ENCODE peak calls at places on chromosomes 5 and 9, in seven cellular contexts. I is body of pancreas, R is hepatocyte, V is mammary epithelial cell, H is IMR-90, Z is right lobe of liver, C is A549. K is an unnamed sample.

GRCh38 chr5:168851902-168852321 is 272.7 kb upstream of the PANK3 start:
- DNase-seq in I (no peak), R (peak; percentile 50), V (peak; percentile 91), H (no peak), Z (no peak), C (no peak), K (no peak)

GRCh38 chr9:137351781-137352501 is 49.9 kb upstream of the NRARP start:
- DNase-seq in I (no peak), R (no peak), V (no peak), H (no peak), Z (no peak), C (no peak), K (no peak)

GRCh38 chr5:13746026-13746425 is 198.5 kb downstream of the DNAH5 start:
- DNase-seq in I (no peak), R (no peak), V (peak; percentile 31), H (peak; percentile 49), Z (no peak), C (no peak), K (no peak)

GRCh38 chr9:115945009-115945431 is 208.6 kb upstream of the PAPPA start:
- DNase-seq in I (no peak), R (peak; percentile 25), V (no peak), H (peak; percentile 20), Z (no peak), C (peak; percentile 38), K (peak; percentile 66)

GRCh38 chr9:13171261-13171660 is 108.2 kb downstream of the MPDZ start:
- DNase-seq in I (no peak), R (no peak), V (no peak), H (peak; percentile 21), Z (no peak), C (no peak), K (no peak)

GRCh38 chr5:71839049-71839834 is 120.2 kb downstream of the CARTPT start:
- DNase-seq in I (no peak), R (no peak), V (no peak), H (no peak), Z (no peak), C (no peak), K (no peak)

GRCh38 chr9:93305497-93306020 is 121.6 kb downstream of the WNK2 start:
- DNase-seq in I (peak; percentile 67), R (no peak), V (no peak), H (no peak), Z (no peak), C (no peak), K (no peak)

GRCh38 chr5:108753331-108753730 is 5.6 kb downstream of the FER start:
- DNase-seq in I (no peak), R (no peak), V (peak; percentile 36), H (no peak), Z (no peak), C (no peak), K (no peak)

GRCh38 chr9:35605336-35606137 is 475 bp downstream of the TESK1 start:
- DNase-seq in I (peak; percentile 25), R (peak; percentile 52), V (peak; percentile 33), H (no peak), Z (peak; percentile 45), C (peak; percentile 69), K (peak; percentile 54)

GRCh38 chr5:415928-416635 is 26.9 kb upstream of the EXOC3 start:
- DNase-seq in I (no peak), R (no peak), V (no peak), H (no peak), Z (no peak), C (no peak), K (no peak)

GRCh38 chr5:97998946-97999345 is 774.5 kb upstream of the RGMB start:
- DNase-seq in I (no peak), R (no peak), V (no peak), H (peak; percentile 47), Z (no peak), C (no peak), K (no peak)

GRCh38 chr9:13027834-13028233 is 251.7 kb downstream of the MPDZ start:
- DNase-seq in I (no peak), R (no peak), V (no peak), H (no peak), Z (no peak), C (no peak), K (no peak)

GRCh38 chr9:128946544-128946943 is 859 bp downstream of the DOLK start:
- DNase-seq in I (no peak), R (no peak), V (no peak), H (no peak), Z (no peak), C (no peak), K (no peak)

GRCh38 chr5:68032240-68032762 is 183.3 kb upstream of the PIK3R1 start:
- DNase-seq in I (no peak), R (no peak), V (no peak), H (no peak), Z (no peak), C (no peak), K (no peak)

GRCh38 chr5:68026092-68026910 is 189.3 kb upstream of the PIK3R1 start:
- DNase-seq in I (no peak), R (no peak), V (no peak), H (no peak), Z (no peak), C (no peak), K (no peak)

GRCh38 chr5:68024426-68024825 is 191.1 kb upstream of the PIK3R1 start:
- DNase-seq in I (no peak), R (no peak), V (no peak), H (no peak), Z (no peak), C (no peak), K (no peak)

GRCh38 chr5:68028131-68028727 is 187.3 kb upstream of the PIK3R1 start:
- DNase-seq in I (no peak), R (no peak), V (peak; percentile 22), H (no peak), Z (no peak), C (no peak), K (no peak)

GRCh38 chr5:68027519-68027918 is 188.0 kb upstream of the PIK3R1 start:
- DNase-seq in I (no peak), R (peak; percentile 45), V (no peak), H (peak; percentile 77), Z (no peak), C (no peak), K (no peak)
- H3K27ac ChIP-seq in I (no peak overlapping the region), R (peak overlapping the region; percentile 69), V (no peak overlapping the region), H (no peak overlapping the region), Z (no peak overlapping the region), C (no peak overlapping the region), K (no peak overlapping the region)

DNA sequence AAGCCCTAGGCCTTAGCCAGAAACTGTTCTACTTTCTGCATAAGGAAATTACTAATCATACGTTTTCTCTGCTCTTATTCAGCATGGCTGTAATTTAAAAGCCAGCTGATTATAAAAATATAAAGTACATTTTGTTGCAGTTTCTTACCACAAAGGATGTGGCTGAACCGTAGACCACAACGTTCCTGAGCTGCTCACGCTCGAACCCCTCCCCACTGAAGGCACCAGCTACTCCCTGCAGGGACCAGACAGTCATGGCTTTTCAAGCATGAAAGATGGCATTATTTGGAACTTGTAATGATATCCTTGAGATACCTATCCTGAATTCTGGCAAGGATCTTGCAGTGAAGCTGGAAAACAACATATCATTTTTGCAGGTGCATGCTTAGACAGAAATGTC is 91.8 kb upstream of the DMRT1 start:
- DNase-seq in I (no peak), R (no peak), V (peak; percentile 21), H (no peak), Z (no peak), C (no peak), K (no peak)
- H3K27ac ChIP-seq in I (no peak overlapping the region), R (no peak overlapping the region), V (peak overlapping the region; percentile 92), H (no peak overlapping the region), Z (no peak overlapping the region), C (no peak overlapping the region), K (no peak overlapping the region)

DNA sequence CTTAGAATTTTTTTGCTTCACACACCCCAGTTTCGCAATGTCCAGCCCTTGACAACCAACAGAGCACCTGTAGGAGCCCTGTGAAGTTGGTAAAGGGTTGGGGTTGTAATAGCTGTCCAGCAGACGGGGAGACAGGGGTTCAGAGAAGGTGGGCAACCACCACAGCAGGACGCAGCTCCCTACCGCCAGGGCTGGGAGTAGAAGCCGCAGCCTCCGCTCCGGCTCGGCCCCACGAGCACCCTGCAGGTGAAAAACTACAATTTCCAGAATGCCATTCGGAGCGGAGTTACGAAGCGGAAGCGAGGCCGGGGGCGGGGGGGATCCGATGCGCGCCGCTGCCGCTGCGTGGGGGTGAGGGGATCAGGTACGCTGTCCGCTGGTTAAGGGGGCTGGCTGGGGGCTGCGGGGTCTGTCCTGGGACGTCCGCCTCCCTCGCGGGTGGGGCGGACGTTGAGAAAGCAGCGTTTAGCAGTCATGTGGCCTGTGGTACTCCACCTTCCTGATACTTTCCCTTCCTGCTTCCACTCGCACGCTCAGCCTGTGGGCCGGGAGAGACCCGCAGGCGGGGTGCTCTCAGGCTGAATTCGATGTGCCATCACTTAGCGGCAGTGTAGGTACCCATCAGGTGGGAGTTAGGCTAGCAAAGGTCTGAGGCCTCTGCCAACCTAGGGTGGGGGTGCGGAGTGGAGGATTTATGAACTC is at the start of gene TRMT10B:
- DNase-seq in I (peak; percentile 63), R (peak; percentile 84), V (peak; percentile 67), H (peak; percentile 64), Z (peak; percentile 70), C (peak; percentile 94), K (peak; percentile 70)
- H3K27ac ChIP-seq in I (peak within 1 kb of the TSS; percentile 79), R (peak within 1 kb of the TSS; percentile 86), V (peak within 1 kb of the TSS; percentile 55), H (peak within 1 kb of the TSS; percentile 91), Z (peak within 1 kb of the TSS; percentile 83), C (peak within 1 kb of the TSS; percentile 84), K (peak within 1 kb of the TSS; percentile 83)

GRCh38 chr9:114112325-114112724 is 13.2 kb upstream of the KIF12 start:
- DNase-seq in I (no peak), R (no peak), V (no peak), H (no peak), Z (no peak), C (no peak), K (no peak)

GRCh38 chr9:114110180-114110579 is 11.1 kb upstream of the KIF12 start:
- DNase-seq in I (no peak), R (no peak), V (no peak), H (peak; percentile 73), Z (no peak), C (peak; percentile 35), K (no peak)

GRCh38 chr9:114109106-114109505 is 10.0 kb upstream of the KIF12 start:
- DNase-seq in I (no peak), R (no peak), V (no peak), H (no peak), Z (no peak), C (no peak), K (no peak)

GRCh38 chr9:114107286-114108001 is 8.4 kb upstream of the KIF12 start:
- DNase-seq in I (no peak), R (no peak), V (no peak), H (no peak), Z (no peak), C (no peak), K (no peak)

DNA sequence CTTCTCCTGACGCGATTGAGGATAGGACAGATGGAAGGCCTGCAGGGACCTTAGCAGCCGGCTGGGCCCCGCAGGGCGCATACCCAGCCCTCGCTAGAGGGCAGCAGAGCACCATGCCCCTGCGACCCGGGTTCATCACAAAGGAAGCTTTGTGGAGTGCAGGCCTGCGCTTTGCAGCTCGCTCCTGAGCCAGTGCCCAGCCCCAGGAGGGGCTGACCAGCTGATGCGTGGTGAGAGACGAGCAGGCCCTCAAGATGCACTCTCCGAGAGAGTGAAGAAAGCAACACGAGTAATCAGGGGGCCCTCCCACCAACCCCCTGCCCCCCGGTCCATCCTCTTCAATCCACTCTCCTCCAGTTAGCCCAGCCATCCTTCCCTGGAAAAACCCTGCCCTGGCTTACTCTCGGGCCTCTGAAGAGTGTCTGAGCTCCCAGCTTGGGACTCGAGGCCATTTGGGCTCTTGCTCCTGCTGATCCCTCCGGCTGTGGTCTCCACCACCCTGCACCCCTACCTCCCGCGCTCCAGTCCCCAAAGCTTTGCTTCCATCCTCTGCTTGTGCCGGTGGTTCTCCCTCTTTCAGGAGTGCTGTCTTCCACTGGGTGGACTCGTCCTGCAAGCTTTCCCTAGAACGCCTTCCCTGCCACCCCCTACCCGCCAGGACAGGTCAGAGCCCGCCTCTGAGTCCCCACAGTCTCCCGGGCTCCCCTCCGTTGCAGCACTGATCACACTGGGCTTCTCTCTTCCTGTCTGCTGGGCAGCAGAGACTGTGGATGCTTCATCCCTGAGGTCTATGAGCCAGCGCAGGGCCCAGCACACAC is 9.1 kb upstream of the KIF12 start:
- DNase-seq in I (peak; percentile 83), R (peak; percentile 92), V (peak; percentile 70), H (peak; percentile 77), Z (peak; percentile 81), C (peak; percentile 91), K (peak; percentile 77)
- H3K27ac ChIP-seq in I (no peak overlapping the region), R (no peak overlapping the region), V (no peak overlapping the region), H (no peak overlapping the region), Z (no peak overlapping the region), C (peak overlapping the region; percentile 39), K (no peak overlapping the region)